ENCODE peak calls at places on chromosomes 4 and X, in five cellular contexts. F is nephron progenitor cell, B is hepatocyte, X is lower leg skin, H is cardiac fibroblast. Y is an unnamed sample.
A peak's percentile ranks its signal among the peaks of the same experiment; 100 is the strongest.

GRCh38 chr4:86280246-86280645 is 79.6 kb downstream of the MAPK10 start:
- DNase-seq in X (no peak), B (no peak), H (no peak), F (no peak), Y (no peak)

GRCh38 chr4:168654206-168655174 is 157.6 kb downstream of the PALLD start:
- DNase-seq in X (no peak), B (no peak), F (no peak), H (no peak), Y (no peak)

GRCh38 chr4:6258741-6259140 is 10.9 kb upstream of the WFS1 start:
- DNase-seq in H (no peak), B (no peak), X (no peak), F (no peak), Y (no peak)

GRCh38 chr4:179536694-179537093 is 2094.5 kb upstream of the AGA start:
- DNase-seq in F (no peak), H (no peak), B (no peak), X (no peak), Y (no peak)

GRCh38 chrX:86504297-86504696 is 356.0 kb downstream of the DACH2 start:
- DNase-seq in X (no peak), H (no peak), B (no peak), F (no peak), Y (no peak)

GRCh38 chr4:85477538-85477937 is 2.6 kb downstream of the ARHGAP24 start:
- DNase-seq in F (no peak), X (no peak), B (no peak), H (no peak), Y (no peak)

GRCh38 chr4:56348582-56348981 is 38.7 kb downstream of the AASDH start:
- DNase-seq in H (peak; percentile 4), X (no peak), F (no peak), B (no peak), Y (no peak)

GRCh38 chrX:964831-965416 is 247.5 kb downstream of the CRLF2 start:
- DNase-seq in F (no peak), H (no peak), X (peak; percentile 36), B (no peak), Y (peak; percentile 51)

GRCh38 chrX:53682885-53683555 is 3.5 kb downstream of the HUWE1 start:
- DNase-seq in F (peak; percentile 36), B (peak; percentile 55), H (peak; percentile 57), X (no peak), Y (no peak)

GRCh38 chrX:155086202-155086840 is 15.0 kb downstream of the BRCC3 start:
- DNase-seq in X (no peak), H (peak; percentile 40), F (peak; percentile 32), B (peak; percentile 10), Y (no peak)

GRCh38 chr4:41657561-41657960 is 91.0 kb downstream of the PHOX2B start:
- DNase-seq in F (no peak), X (no peak), H (no peak), B (no peak), Y (no peak)

GRCh38 chr4:6944311-6945051 is 34.9 kb downstream of the TBC1D14 start:
- DNase-seq in F (no peak), H (peak; percentile 15), B (no peak), X (no peak), Y (no peak)

GRCh38 chr4:189117426-189117825 is 823.2 kb upstream of the FRG1 start:
- DNase-seq in X (no peak), B (no peak), F (no peak), H (no peak), Y (no peak)

GRCh38 chr4:181962321-181962720 is 280.9 kb upstream of the TENM3 start:
- DNase-seq in X (no peak), F (no peak), B (no peak), H (peak; percentile 29), Y (no peak)

DNA sequence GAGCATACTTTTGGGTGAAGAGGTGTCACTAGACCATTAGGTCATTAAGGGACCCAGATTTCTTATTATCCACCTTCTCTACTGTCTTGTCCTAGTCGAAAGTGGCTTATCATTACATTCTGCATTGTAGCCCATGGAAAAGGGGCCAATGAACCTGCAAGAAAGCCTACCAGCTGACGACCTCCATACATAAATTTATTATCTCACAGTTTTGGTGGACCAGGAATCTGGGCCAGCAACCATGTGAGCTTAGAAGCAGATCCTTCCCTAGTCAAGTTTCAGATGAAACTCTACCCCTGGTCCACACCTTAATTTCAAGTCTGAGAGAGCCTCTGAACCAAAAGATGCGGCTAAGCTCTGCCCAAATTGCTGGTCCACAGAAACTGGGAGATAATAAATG is 37.6 kb downstream of the RPS6KA3 start:
- DNase-seq in X (no peak), B (no peak), F (no peak), H (no peak), Y (no peak)
- TF ChIP-seq CTCF in X (no peak), B (no peak), F (no peak), H (no peak), Y (no peak)

DNA sequence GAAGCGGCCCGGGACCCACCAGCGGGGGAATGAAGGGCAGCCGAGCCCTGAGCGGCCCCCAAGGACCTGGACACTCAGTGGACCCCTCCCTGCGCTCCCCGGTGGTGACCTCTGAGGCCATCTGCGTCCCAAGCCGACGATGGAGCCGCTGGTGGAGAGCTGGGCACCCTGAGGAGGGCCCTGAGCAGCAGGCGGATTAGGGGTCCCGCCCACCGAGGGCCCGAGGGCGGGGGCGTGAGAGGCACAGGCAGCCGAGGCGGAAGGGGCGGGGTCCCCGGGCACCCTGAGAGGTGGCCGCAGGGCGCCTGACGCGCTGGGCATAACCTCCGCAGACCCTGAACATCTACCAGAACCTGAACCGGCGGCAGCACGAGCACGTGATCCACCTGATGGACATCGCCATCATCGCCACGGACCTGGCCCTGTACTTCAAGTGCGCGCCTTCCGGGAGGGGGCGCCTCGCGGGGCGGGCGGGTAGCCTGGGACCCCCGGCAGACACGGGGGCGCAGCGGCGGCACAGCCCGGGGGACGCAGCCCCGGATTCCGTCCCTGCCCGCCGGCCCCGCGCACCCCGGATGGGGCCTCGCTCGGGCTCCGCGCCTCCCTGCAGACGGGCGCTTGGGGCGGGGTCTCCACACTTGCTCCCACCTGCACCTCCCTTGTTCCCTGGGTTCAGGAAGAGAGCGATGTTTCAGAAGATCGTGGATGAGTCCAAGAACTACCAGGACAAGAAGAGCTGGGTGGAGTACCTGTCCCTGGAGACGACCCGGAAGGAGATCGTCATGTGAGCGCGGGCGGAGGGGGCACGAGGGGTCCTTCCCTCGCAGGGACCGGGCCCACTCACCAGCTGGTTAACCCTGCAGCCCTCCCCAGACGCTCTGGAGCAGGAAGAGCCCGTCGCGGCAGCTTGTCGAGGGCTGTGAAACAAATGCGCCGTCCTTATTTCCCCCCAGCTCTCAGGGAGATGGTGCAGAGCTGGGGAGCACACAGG is 10.3 kb downstream of the ATP5ME start:
- DNase-seq in F (peak; percentile 64), B (peak; percentile 82), H (no peak), X (no peak), Y (no peak)
- TF ChIP-seq CTCF in F (no peak), B (peak; percentile 31), H (no peak), X (no peak), Y (peak; percentile 23)

GRCh38 chrX:149004936-149005335 is 500.2 kb downstream of the IDS start:
- DNase-seq in B (no peak), H (no peak), X (no peak), F (no peak), Y (no peak)
- TF ChIP-seq CTCF in B (no peak), H (no peak), X (no peak), F (no peak), Y (no peak)

GRCh38 chr4:178271386-178271785 is 829.1 kb upstream of the AGA start:
- DNase-seq in B (no peak), X (no peak), F (no peak), H (no peak), Y (no peak)

GRCh38 chr4:178273168-178273567 is 830.9 kb upstream of the AGA start:
- DNase-seq in H (no peak), F (no peak), X (no peak), B (no peak), Y (no peak)

GRCh38 chr4:178275671-178276360 is 833.6 kb upstream of the AGA start:
- DNase-seq in H (no peak), F (peak; percentile 18), B (no peak), X (no peak), Y (no peak)
- TF ChIP-seq CTCF in H (no peak), F (peak; percentile 24), B (no peak), X (no peak), Y (no peak)

GRCh38 chrX:120377179-120377578 is 15.3 kb downstream of the ATP1B4 start:
- DNase-seq in F (no peak), X (no peak), H (no peak), B (no peak), Y (no peak)

GRCh38 chrX:120378570-120378969 is 16.7 kb downstream of the ATP1B4 start:
- DNase-seq in X (no peak), H (no peak), B (no peak), F (no peak), Y (no peak)

DNA sequence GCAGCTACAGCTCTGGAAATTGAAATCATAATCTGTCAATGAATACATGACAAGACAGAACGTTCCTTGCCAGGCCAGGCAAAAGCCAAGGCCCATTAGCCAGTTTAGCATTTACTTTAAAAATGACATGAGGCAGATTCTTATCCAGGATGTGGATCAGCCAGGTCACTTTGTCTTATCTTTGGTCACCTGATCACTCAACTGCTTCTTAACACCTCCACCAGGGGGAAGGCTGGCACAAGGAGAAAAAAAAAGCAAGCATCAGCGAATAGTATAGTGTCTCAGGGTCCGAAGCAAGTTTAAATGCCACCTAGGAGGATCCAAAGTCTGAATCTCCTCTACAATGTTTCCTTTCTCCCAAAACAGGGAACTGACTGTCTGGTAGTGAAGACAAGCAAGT is 18.8 kb downstream of the ATP1B4 start:
- DNase-seq in H (peak; percentile 2), B (peak; percentile 17), F (no peak), X (no peak), Y (no peak)
- TF ChIP-seq CTCF in H (peak; percentile 18), B (peak; percentile 14), F (no peak), X (no peak), Y (peak; percentile 39)

DNA sequence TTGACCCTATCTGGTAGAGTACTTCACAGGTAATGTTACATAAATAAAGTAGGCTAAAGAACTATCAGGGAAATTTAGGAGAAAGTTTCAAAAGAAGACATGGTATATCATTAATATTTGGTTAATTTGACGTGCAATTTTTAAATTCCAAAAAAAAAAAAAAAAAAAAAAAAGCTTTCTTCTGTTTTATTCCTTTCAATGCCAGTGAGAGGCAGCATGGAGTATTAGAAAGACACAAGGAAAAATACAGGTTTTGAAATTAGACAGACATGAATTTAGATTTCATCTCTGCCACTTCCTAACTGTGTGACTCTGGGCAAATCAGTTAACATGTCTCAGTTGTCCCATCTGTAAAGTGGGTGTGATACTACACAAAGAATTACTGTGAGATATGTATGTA is 132.6 kb downstream of the GPC3 start:
- DNase-seq in X (no peak), F (no peak), B (no peak), H (no peak), Y (no peak)
- TF ChIP-seq CTCF in X (no peak), F (no peak), B (peak; percentile 3), H (no peak), Y (peak; percentile 38)

DNA sequence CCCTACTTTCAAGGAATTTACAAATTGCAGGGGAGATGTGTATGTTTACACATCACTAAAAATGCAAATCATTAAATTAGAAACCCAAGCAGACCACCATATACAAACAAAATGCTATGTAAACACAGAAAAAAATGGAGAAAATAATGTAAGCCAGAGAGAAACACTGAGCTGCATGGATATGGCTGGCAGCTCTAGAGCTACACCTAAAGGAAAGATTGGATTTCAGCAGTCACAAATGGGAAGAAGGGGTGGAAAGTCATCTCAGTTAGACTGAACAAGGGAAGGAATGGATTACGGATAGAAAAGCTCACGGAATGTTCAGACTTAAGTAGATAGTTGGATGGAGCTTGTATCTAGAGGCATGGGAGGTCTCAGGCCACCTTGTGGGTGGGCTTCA is 186.3 kb downstream of the MOSPD2 start:
- DNase-seq in H (no peak), X (no peak), F (no peak), B (peak; percentile 8), Y (no peak)
- TF ChIP-seq CTCF in H (no peak), X (no peak), F (no peak), B (peak; percentile 19), Y (peak; percentile 37)

Y was measured in osteocyte.